ENCODE peak calls at places on chromosomes 2 and 18, in eight cellular contexts. J, Z, V, Y, G, O, D and A are unnamed samples.

GRCh38 chr2:216596234-216596985 is 36.8 kb upstream of the IGFBP2 start:
- DNase-seq in D (no peak), Z (no peak), V (no peak), J (no peak), G (peak), Y (peak), O (no peak), A (peak)

GRCh38 chr2:74080346-74080745 is 67.4 kb downstream of the BOLA3 start:
- DNase-seq in J (no peak), Z (no peak), G (no peak), Y (no peak), V (no peak), O (no peak), D (no peak), A (no peak)

GRCh38 chr2:36222485-36222884 is 133.1 kb upstream of the CRIM1 start:
- DNase-seq in D (no peak), O (no peak), Z (no peak), Y (no peak), V (no peak), J (no peak), G (no peak), A (no peak)

GRCh38 chr2:99867690-99868089 is 274.7 kb downstream of the AFF3 start:
- DNase-seq in G (no peak), Y (no peak), J (no peak), V (no peak), Z (peak), O (no peak), D (no peak), A (no peak)

GRCh38 chr2:45028276-45028675 is 19.0 kb upstream of the SIX2 start:
- DNase-seq in Z (no peak), J (no peak), O (no peak), D (no peak), Y (no peak), G (no peak), V (no peak), A (no peak)

GRCh38 chr2:89767581-89768435 is 1076.3 kb downstream of the RPIA start:
- DNase-seq in Y (no peak), V (peak), G (peak), O (peak), Z (no peak), J (peak), D (no peak), A (no peak)

GRCh38 chr18:7921938-7922587 is 354.9 kb downstream of the PTPRM start:
- DNase-seq in Z (no peak), G (no peak), J (no peak), O (no peak), D (no peak), V (no peak), Y (peak), A (peak)

GRCh38 chr18:31399336-31400032 is 22.9 kb downstream of the DSG4 start:
- DNase-seq in G (no peak), Z (no peak), O (no peak), D (no peak), J (no peak), Y (no peak), V (no peak), A (no peak)

GRCh38 chr2:197152451-197153228 is 157.9 kb downstream of the ANKRD44 start:
- DNase-seq in Z (no peak), G (no peak), Y (peak), V (no peak), J (no peak), O (no peak), D (peak), A (peak)

GRCh38 chr2:96842600-96842999 is 1.2 kb downstream of the ANKRD23 start:
- DNase-seq in O (no peak), V (peak), G (peak), D (no peak), J (no peak), Y (no peak), Z (no peak), A (no peak)

GRCh38 chr2:102057502-102058292 is 65.9 kb downstream of the IL1R2 start:
- DNase-seq in D (no peak), Z (no peak), J (no peak), Y (no peak), O (no peak), G (no peak), V (no peak), A (no peak)

GRCh38 chr2:146295080-146295670 is 1549.7 kb upstream of the ACVR2A start:
- DNase-seq in O (no peak), G (no peak), Y (no peak), D (no peak), V (no peak), Z (no peak), J (no peak), A (no peak)

GRCh38 chr2:66134113-66134730 is 300.7 kb upstream of the MEIS1 start:
- DNase-seq in O (no peak), D (no peak), V (no peak), Y (no peak), Z (no peak), G (no peak), J (no peak), A (no peak)

GRCh38 chr2:101770672-101771071 is 73.2 kb downstream of the MAP4K4 start:
- DNase-seq in V (no peak), O (no peak), D (peak), Y (peak), Z (peak), J (no peak), G (no peak), A (no peak)

GRCh38 chr2:226079677-226080076 is 680.2 kb downstream of the NYAP2 start:
- DNase-seq in J (no peak), Y (peak), G (no peak), O (no peak), Z (no peak), V (no peak), D (no peak), A (peak)

GRCh38 chr2:178204987-178205386 is 10.7 kb downstream of the OSBPL6 start:
- DNase-seq in Y (no peak), V (no peak), O (no peak), Z (peak), D (no peak), G (no peak), J (no peak), A (no peak)

GRCh38 chr2:63649829-63650228 is 61.1 kb downstream of the MDH1 start:
- DNase-seq in D (no peak), J (no peak), Z (no peak), G (no peak), Y (no peak), V (no peak), O (no peak), A (no peak)

GRCh38 chr18:55334875-55335274 is 253.1 kb downstream of the TCF4 start:
- DNase-seq in Y (peak), J (no peak), G (peak), O (peak), Z (no peak), V (peak), D (no peak), A (no peak)

GRCh38 chr2:228927028-228928010 is 343.8 kb downstream of the PID1 start:
- DNase-seq in J (no peak), G (no peak), Z (no peak), O (no peak), V (no peak), Y (peak), D (no peak), A (no peak)

GRCh38 chr2:163649080-163649479 is 86.7 kb downstream of the FIGN start:
- DNase-seq in V (no peak), D (no peak), Z (no peak), J (no peak), Y (no peak), G (no peak), O (no peak), A (no peak)

GRCh38 chr2:67462741-67463496 is 65.8 kb downstream of the ETAA1 start:
- DNase-seq in Z (no peak), V (no peak), J (no peak), G (no peak), O (no peak), D (no peak), Y (no peak), A (no peak)

GRCh38 chr2:234098675-234099195 is 48.2 kb downstream of the SPP2 start:
- DNase-seq in Z (no peak), G (no peak), Y (no peak), O (no peak), D (no peak), V (no peak), J (no peak), A (no peak)

GRCh38 chr2:157837851-157838441 is 38.2 kb downstream of the ACVR1 start:
- DNase-seq in V (peak), O (peak), Y (peak), J (no peak), Z (no peak), D (no peak), G (peak), A (no peak)
- H3K4me3 ChIP-seq in V (peak), O (peak), Y (peak), J (peak), Z (no peak), D (no peak), G (peak), A (peak)

GRCh38 chr2:14642499-14642898 is 10.0 kb downstream of the LRATD1 start:
- DNase-seq in Y (no peak), D (no peak), V (no peak), G (no peak), Z (no peak), J (no peak), O (no peak), A (no peak)
- TF ChIP-seq CTCF in Y (peak), D (no peak), V (no peak), G (no peak), Z (peak), J (no peak), O (no peak), A (no peak)

GRCh38 chr2:19898592-19899329 is 3.0 kb downstream of the TTC32 start:
- DNase-seq in O (no peak), J (no peak), G (no peak), V (no peak), D (no peak), Z (no peak), Y (no peak), A (no peak)

GRCh38 chr2:19900536-19901200 is 1.1 kb downstream of the TTC32 start:
- DNase-seq in V (no peak), D (no peak), Z (no peak), J (no peak), Y (peak), G (no peak), O (no peak), A (no peak)

GRCh38 chr2:19895535-19895934 is 6.2 kb downstream of the TTC32 start:
- DNase-seq in Y (peak), D (no peak), G (no peak), V (no peak), O (no peak), J (no peak), Z (no peak), A (no peak)

GRCh38 chr2:19899853-19900525 is 1.8 kb downstream of the TTC32 start:
- DNase-seq in V (no peak), Y (no peak), G (no peak), D (no peak), J (no peak), Z (no peak), O (no peak), A (no peak)

GRCh38 chr2:19897623-19898245 is 4.0 kb downstream of the TTC32 start:
- DNase-seq in D (no peak), O (no peak), G (no peak), V (no peak), J (no peak), Z (no peak), Y (no peak), A (no peak)
- H3K4me3 ChIP-seq in D (no peak), O (no peak), G (no peak), V (peak), J (no peak), Z (no peak), Y (peak), A (no peak)

DNA sequence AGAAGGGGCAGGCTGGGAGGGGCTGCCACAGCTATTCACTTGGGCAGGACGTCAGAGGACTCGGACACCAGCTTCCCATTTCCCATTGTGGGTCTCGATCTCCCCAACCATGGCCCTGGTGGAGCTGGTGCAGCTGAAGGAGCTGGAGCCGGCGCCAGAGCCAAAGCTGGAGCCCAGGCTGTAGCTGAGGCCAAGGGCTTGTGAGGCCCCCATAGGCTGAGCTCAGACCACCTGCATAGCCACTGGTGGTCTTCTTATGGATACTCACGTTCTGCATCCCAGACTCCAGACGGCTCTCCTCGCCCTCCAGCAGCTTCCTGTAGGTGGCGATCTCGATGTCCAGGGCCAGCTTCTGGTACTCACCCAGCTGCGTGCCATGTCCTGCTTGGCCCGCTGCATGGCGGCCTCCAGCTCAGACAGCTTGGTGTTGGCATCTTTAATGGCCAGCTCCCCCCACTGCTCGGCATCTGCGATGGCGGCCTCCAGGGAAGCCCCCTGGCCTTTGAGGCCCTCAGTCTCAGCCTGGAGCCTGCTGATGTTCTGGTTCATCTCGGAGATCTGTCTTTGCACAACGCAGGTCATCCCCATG is 6.0 kb upstream of the CDK5R2 start:
- DNase-seq in D (no peak), Z (peak), G (no peak), O (no peak), J (no peak), Y (no peak), V (no peak), A (no peak)
- TF ChIP-seq CTCF in D (peak), Z (peak), G (no peak), O (no peak), J (no peak), Y (no peak), V (no peak), A (no peak)